ENCODE peak calls at places on chromosomes 12 and 14, in nine cellular contexts. One of them, this sample, is unnamed.

GRCh38 chr14:81164167-81164774 is 56.5 kb downstream of the GTF2A1 start:
- DNase-seq in K562: peak; percentile 63
- DNase-seq in sigmoid colon: no peak
- DNase-seq in left ventricle myocardium inferior: no peak
- DNase-seq in pancreas: no peak
- DNase-seq in heart right ventricle: peak; percentile 44
- DNase-seq in heart left ventricle: peak; percentile 33
- DNase-seq in psoas muscle: peak; percentile 13
- DNase-seq in spleen: no peak
- DNase-seq in this sample: no peak

GRCh38 chr12:112107728-112108447 is 695 bp downstream of the NAA25 start:
- DNase-seq in K562: peak; percentile 40
- DNase-seq in sigmoid colon: no peak
- DNase-seq in left ventricle myocardium inferior: no peak
- DNase-seq in pancreas: no peak
- DNase-seq in heart right ventricle: peak; percentile 57
- DNase-seq in heart left ventricle: peak; percentile 45
- DNase-seq in psoas muscle: peak; percentile 34
- DNase-seq in spleen: no peak
- DNase-seq in this sample: no peak

GRCh38 chr14:100476012-100476822 is 111.0 kb downstream of the BEGAIN start:
- DNase-seq in K562: peak; percentile 10
- DNase-seq in sigmoid colon: no peak
- DNase-seq in left ventricle myocardium inferior: no peak
- DNase-seq in pancreas: no peak
- DNase-seq in heart right ventricle: no peak
- DNase-seq in heart left ventricle: no peak
- DNase-seq in psoas muscle: peak; percentile 33
- DNase-seq in spleen: no peak
- DNase-seq in this sample: no peak

GRCh38 chr12:115941362-115941761 is 336.1 kb downstream of the MED13L start:
- DNase-seq in K562: no peak
- DNase-seq in sigmoid colon: no peak
- DNase-seq in left ventricle myocardium inferior: no peak
- DNase-seq in pancreas: no peak
- DNase-seq in heart right ventricle: no peak
- DNase-seq in heart left ventricle: no peak
- DNase-seq in psoas muscle: no peak
- DNase-seq in spleen: no peak
- DNase-seq in this sample: no peak

GRCh38 chr12:22514875-22515274 is 29.5 kb downstream of the C2CD5 start:
- DNase-seq in K562: no peak
- DNase-seq in sigmoid colon: no peak
- DNase-seq in left ventricle myocardium inferior: no peak
- DNase-seq in pancreas: no peak
- DNase-seq in heart right ventricle: no peak
- DNase-seq in heart left ventricle: no peak
- DNase-seq in psoas muscle: no peak
- DNase-seq in spleen: no peak
- DNase-seq in this sample: no peak

GRCh38 chr12:16555630-16556029 is 50.3 kb downstream of the LMO3 start:
- DNase-seq in K562: no peak
- DNase-seq in sigmoid colon: no peak
- DNase-seq in left ventricle myocardium inferior: no peak
- DNase-seq in pancreas: no peak
- DNase-seq in heart right ventricle: no peak
- DNase-seq in heart left ventricle: no peak
- DNase-seq in psoas muscle: no peak
- DNase-seq in spleen: no peak
- DNase-seq in this sample: no peak

GRCh38 chr14:100401031-100401692 is 78.0 kb downstream of the SLC25A47 start:
- DNase-seq in K562: no peak
- DNase-seq in sigmoid colon: no peak
- DNase-seq in left ventricle myocardium inferior: no peak
- DNase-seq in pancreas: no peak
- DNase-seq in heart right ventricle: no peak
- DNase-seq in heart left ventricle: no peak
- DNase-seq in psoas muscle: no peak
- DNase-seq in spleen: peak; percentile 70
- DNase-seq in this sample: no peak

GRCh38 chr14:34539407-34540180 is at the start of gene EAPP:
- DNase-seq in K562: peak; percentile 93
- DNase-seq in sigmoid colon: peak; percentile 99
- DNase-seq in left ventricle myocardium inferior: peak; percentile 98
- DNase-seq in pancreas: peak; percentile 99
- DNase-seq in heart right ventricle: peak; percentile 98
- DNase-seq in heart left ventricle: peak; percentile 99
- DNase-seq in psoas muscle: peak; percentile 98
- DNase-seq in spleen: peak; percentile 100
- DNase-seq in this sample: peak; percentile 91

GRCh38 chr12:88952543-88952942 is 372.3 kb upstream of the KITLG start:
- DNase-seq in K562: no peak
- DNase-seq in sigmoid colon: no peak
- DNase-seq in left ventricle myocardium inferior: no peak
- DNase-seq in pancreas: no peak
- DNase-seq in heart right ventricle: peak; percentile 9
- DNase-seq in heart left ventricle: no peak
- DNase-seq in psoas muscle: no peak
- DNase-seq in spleen: no peak
- DNase-seq in this sample: no peak

GRCh38 chr12:111029732-111030131 is 109.4 kb upstream of the MYL2 start:
- DNase-seq in K562: no peak
- DNase-seq in sigmoid colon: no peak
- DNase-seq in left ventricle myocardium inferior: no peak
- DNase-seq in pancreas: no peak
- DNase-seq in heart right ventricle: no peak
- DNase-seq in heart left ventricle: no peak
- DNase-seq in psoas muscle: no peak
- DNase-seq in spleen: peak; percentile 15
- DNase-seq in this sample: no peak

GRCh38 chr12:2683283-2684025 is 111.3 kb upstream of the FKBP4 start:
- DNase-seq in K562: no peak
- DNase-seq in sigmoid colon: no peak
- DNase-seq in left ventricle myocardium inferior: no peak
- DNase-seq in pancreas: no peak
- DNase-seq in heart right ventricle: no peak
- DNase-seq in heart left ventricle: no peak
- DNase-seq in psoas muscle: no peak
- DNase-seq in spleen: no peak
- DNase-seq in this sample: no peak

GRCh38 chr12:1466481-1467260 is 127.7 kb downstream of the FBXL14 start:
- DNase-seq in K562: no peak
- DNase-seq in sigmoid colon: no peak
- DNase-seq in left ventricle myocardium inferior: no peak
- DNase-seq in pancreas: no peak
- DNase-seq in heart right ventricle: no peak
- DNase-seq in heart left ventricle: no peak
- DNase-seq in psoas muscle: no peak
- DNase-seq in spleen: no peak
- DNase-seq in this sample: no peak

GRCh38 chr12:14394317-14395058 is 29.0 kb downstream of the ATF7IP start:
- DNase-seq in K562: peak; percentile 66
- DNase-seq in sigmoid colon: no peak
- DNase-seq in left ventricle myocardium inferior: no peak
- DNase-seq in pancreas: no peak
- DNase-seq in heart right ventricle: peak; percentile 56
- DNase-seq in heart left ventricle: no peak
- DNase-seq in psoas muscle: no peak
- DNase-seq in spleen: no peak
- DNase-seq in this sample: peak; percentile 32

GRCh38 chr12:46371718-46372130 is 849 bp downstream of the SLC38A2 start:
- DNase-seq in K562: peak; percentile 59
- DNase-seq in sigmoid colon: peak; percentile 89
- DNase-seq in left ventricle myocardium inferior: peak; percentile 67
- DNase-seq in pancreas: peak; percentile 89
- DNase-seq in heart right ventricle: peak; percentile 59
- DNase-seq in heart left ventricle: peak; percentile 83
- DNase-seq in psoas muscle: peak; percentile 78
- DNase-seq in spleen: peak; percentile 94
- DNase-seq in this sample: peak; percentile 47

GRCh38 chr12:78530065-78530765 is 334.4 kb upstream of the SYT1 start:
- DNase-seq in K562: no peak
- DNase-seq in sigmoid colon: no peak
- DNase-seq in left ventricle myocardium inferior: no peak
- DNase-seq in pancreas: no peak
- DNase-seq in heart right ventricle: no peak
- DNase-seq in heart left ventricle: no peak
- DNase-seq in psoas muscle: no peak
- DNase-seq in spleen: no peak
- DNase-seq in this sample: no peak

GRCh38 chr12:92408072-92408900 is 262.6 kb upstream of the BTG1 start:
- DNase-seq in K562: peak; percentile 44
- DNase-seq in sigmoid colon: no peak
- DNase-seq in left ventricle myocardium inferior: no peak
- DNase-seq in pancreas: no peak
- DNase-seq in heart right ventricle: peak; percentile 23
- DNase-seq in heart left ventricle: no peak
- DNase-seq in psoas muscle: no peak
- DNase-seq in spleen: no peak
- DNase-seq in this sample: no peak

GRCh38 chr12:47032644-47033043 is 46.8 kb upstream of the PCED1B start:
- DNase-seq in K562: peak; percentile 14
- DNase-seq in sigmoid colon: no peak
- DNase-seq in left ventricle myocardium inferior: no peak
- DNase-seq in pancreas: no peak
- DNase-seq in heart right ventricle: peak; percentile 22
- DNase-seq in heart left ventricle: no peak
- DNase-seq in psoas muscle: no peak
- DNase-seq in spleen: no peak
- DNase-seq in this sample: no peak

GRCh38 chr12:62158416-62159360 is 101.5 kb upstream of the USP15 start:
- DNase-seq in K562: no peak
- DNase-seq in sigmoid colon: no peak
- DNase-seq in left ventricle myocardium inferior: no peak
- DNase-seq in pancreas: no peak
- DNase-seq in heart right ventricle: no peak
- DNase-seq in heart left ventricle: no peak
- DNase-seq in psoas muscle: no peak
- DNase-seq in spleen: no peak
- DNase-seq in this sample: no peak
- TF ChIP-seq CTCF in K562: no peak
- TF ChIP-seq CTCF in sigmoid colon: no peak
- TF ChIP-seq CTCF in left ventricle myocardium inferior: no peak
- TF ChIP-seq CTCF in pancreas: no peak
- TF ChIP-seq CTCF in heart right ventricle: no peak
- TF ChIP-seq CTCF in heart left ventricle: no peak
- TF ChIP-seq CTCF in psoas muscle: no peak
- TF ChIP-seq CTCF in spleen: no peak
- TF ChIP-seq CTCF in this sample: no peak

GRCh38 chr14:87617079-87617478 is 375.9 kb downstream of the GALC start:
- DNase-seq in K562: no peak
- DNase-seq in sigmoid colon: no peak
- DNase-seq in left ventricle myocardium inferior: no peak
- DNase-seq in pancreas: no peak
- DNase-seq in heart right ventricle: no peak
- DNase-seq in heart left ventricle: no peak
- DNase-seq in psoas muscle: no peak
- DNase-seq in spleen: no peak
- DNase-seq in this sample: no peak

GRCh38 chr14:87615050-87615449 is 377.9 kb downstream of the GALC start:
- DNase-seq in K562: no peak
- DNase-seq in sigmoid colon: no peak
- DNase-seq in left ventricle myocardium inferior: no peak
- DNase-seq in pancreas: no peak
- DNase-seq in heart right ventricle: no peak
- DNase-seq in heart left ventricle: no peak
- DNase-seq in psoas muscle: no peak
- DNase-seq in spleen: no peak
- DNase-seq in this sample: no peak

GRCh38 chr14:87613856-87614255 is 379.1 kb downstream of the GALC start:
- DNase-seq in K562: no peak
- DNase-seq in sigmoid colon: no peak
- DNase-seq in left ventricle myocardium inferior: no peak
- DNase-seq in pancreas: no peak
- DNase-seq in heart right ventricle: no peak
- DNase-seq in heart left ventricle: no peak
- DNase-seq in psoas muscle: no peak
- DNase-seq in spleen: no peak
- DNase-seq in this sample: no peak

GRCh38 chr14:87615822-87616679 is 376.9 kb downstream of the GALC start:
- DNase-seq in K562: peak; percentile 35
- DNase-seq in sigmoid colon: peak; percentile 63
- DNase-seq in left ventricle myocardium inferior: peak; percentile 21
- DNase-seq in pancreas: no peak
- DNase-seq in heart right ventricle: peak; percentile 44
- DNase-seq in heart left ventricle: peak; percentile 38
- DNase-seq in psoas muscle: peak; percentile 21
- DNase-seq in spleen: no peak
- DNase-seq in this sample: no peak
- H3K27ac ChIP-seq in K562: no peak overlapping the region
- H3K27ac ChIP-seq in sigmoid colon: no peak overlapping the region
- H3K27ac ChIP-seq in left ventricle myocardium inferior: no peak overlapping the region
- H3K27ac ChIP-seq in pancreas: no peak overlapping the region
- H3K27ac ChIP-seq in heart right ventricle: no peak overlapping the region
- H3K27ac ChIP-seq in heart left ventricle: no peak overlapping the region
- H3K27ac ChIP-seq in psoas muscle: no peak overlapping the region
- H3K27ac ChIP-seq in spleen: no peak overlapping the region
- H3K27ac ChIP-seq in this sample: no peak overlapping the region

DNA sequence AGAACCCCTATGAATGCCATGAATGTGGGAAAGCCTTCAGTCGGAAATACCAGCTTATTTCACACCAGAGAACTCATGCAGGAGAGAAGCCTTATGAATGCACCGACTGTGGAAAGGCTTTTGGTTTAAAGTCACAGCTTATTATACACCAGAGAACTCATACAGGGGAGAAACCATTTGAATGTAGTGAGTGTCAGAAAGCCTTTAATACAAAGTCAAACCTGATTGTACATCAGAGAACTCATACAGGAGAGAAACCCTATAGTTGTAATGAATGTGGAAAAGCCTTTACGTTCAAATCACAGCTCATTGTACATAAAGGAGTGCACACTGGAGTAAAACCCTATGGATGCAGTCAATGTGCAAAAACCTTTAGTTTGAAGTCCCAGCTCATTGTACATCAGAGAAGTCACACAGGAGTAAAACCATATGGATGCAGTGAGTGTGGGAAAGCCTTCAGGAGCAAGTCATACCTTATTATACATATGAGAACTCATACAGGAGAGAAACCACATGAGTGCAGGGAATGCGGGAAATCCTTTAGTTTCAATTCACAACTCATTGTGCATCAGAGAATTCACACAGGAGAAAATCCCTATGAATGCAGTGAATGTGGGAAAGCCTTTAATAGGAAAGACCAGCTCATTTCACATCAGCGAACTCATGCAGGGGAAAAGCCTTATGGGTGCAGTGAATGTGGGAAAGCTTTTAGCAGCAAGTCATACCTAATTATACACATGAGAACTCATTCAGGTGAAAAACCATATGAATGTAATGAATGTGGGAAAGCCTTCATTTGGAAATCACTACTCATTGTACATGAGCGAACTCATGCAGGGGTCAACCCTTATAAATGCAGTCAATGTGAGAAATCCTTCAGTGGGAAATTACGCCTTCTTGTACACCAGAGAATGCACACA is 22.3 kb downstream of the ZNF268 start:
- DNase-seq in K562: no peak
- DNase-seq in sigmoid colon: no peak
- DNase-seq in left ventricle myocardium inferior: no peak
- DNase-seq in pancreas: no peak
- DNase-seq in heart right ventricle: no peak
- DNase-seq in heart left ventricle: no peak
- DNase-seq in psoas muscle: no peak
- DNase-seq in spleen: no peak
- DNase-seq in this sample: no peak
- H3K9me3 ChIP-seq in K562: peaks cover 44% of the 10 kb centered on the region
- H3K9me3 ChIP-seq in sigmoid colon: peaks cover 88% of the 10 kb centered on the region
- H3K9me3 ChIP-seq in left ventricle myocardium inferior: peaks cover 95% of the 10 kb centered on the region
- H3K9me3 ChIP-seq in pancreas: peaks cover 48% of the 10 kb centered on the region
- H3K9me3 ChIP-seq in heart right ventricle: peaks cover 91% of the 10 kb centered on the region
- H3K9me3 ChIP-seq in heart left ventricle: peaks cover 98% of the 10 kb centered on the region
- H3K9me3 ChIP-seq in psoas muscle: peaks cover 85% of the 10 kb centered on the region
- H3K9me3 ChIP-seq in spleen: peaks cover 96% of the 10 kb centered on the region
- H3K9me3 ChIP-seq in this sample: peaks cover 83% of the 10 kb centered on the region

GRCh38 chr12:122880668-122881067 is 15.3 kb downstream of the VPS37B start:
- DNase-seq in K562: no peak
- DNase-seq in sigmoid colon: no peak
- DNase-seq in left ventricle myocardium inferior: no peak
- DNase-seq in pancreas: no peak
- DNase-seq in heart right ventricle: no peak
- DNase-seq in heart left ventricle: no peak
- DNase-seq in psoas muscle: no peak
- DNase-seq in spleen: no peak
- DNase-seq in this sample: no peak
- TF ChIP-seq CTCF in K562: peak; percentile 53
- TF ChIP-seq CTCF in sigmoid colon: peak; percentile 13
- TF ChIP-seq CTCF in left ventricle myocardium inferior: peak; percentile 43
- TF ChIP-seq CTCF in pancreas: no peak
- TF ChIP-seq CTCF in heart right ventricle: peak; percentile 48
- TF ChIP-seq CTCF in heart left ventricle: peak; percentile 23
- TF ChIP-seq CTCF in psoas muscle: peak; percentile 18
- TF ChIP-seq CTCF in spleen: peak; percentile 34
- TF ChIP-seq CTCF in this sample: no peak

This sample was measured in CD4-positive, alpha-beta T cell.